ENCODE peak calls at places on chromosome X, in six cellular contexts. K is HepG2, O is GM12878, X is K562, P is HCT116, A is SK-N-SH. Z is an unnamed sample.
A peak's percentile ranks its signal among the peaks of the same experiment; 100 is the strongest.

GRCh38 chrX:9414416-9414815 is 50.4 kb upstream of the TBL1X start:
- DNase-seq in K (no peak), O (no peak), X (peak; percentile 28), P (no peak), A (no peak), Z (no peak)

GRCh38 chrX:5957506-5957905 is 271.2 kb downstream of the NLGN4X start:
- DNase-seq in K (no peak), O (no peak), X (no peak), P (no peak), A (no peak), Z (no peak)

GRCh38 chrX:47484885-47485284 is 1.9 kb upstream of the ZNF41 start:
- DNase-seq in K (no peak), O (no peak), X (no peak), P (no peak), A (no peak), Z (no peak)

GRCh38 chrX:24298191-24298590 is 15.7 kb downstream of the SUPT20HL2 start:
- DNase-seq in K (no peak), O (no peak), X (no peak), P (no peak), A (peak; percentile 21), Z (no peak)

GRCh38 chrX:118726887-118727685 is at the start of gene IL13RA1:
- DNase-seq in K (peak; percentile 93), O (no peak), X (peak; percentile 91), P (peak; percentile 60), A (peak; percentile 84), Z (peak; percentile 88)

GRCh38 chrX:9573282-9574106 is 108.6 kb downstream of the TBL1X start:
- DNase-seq in K (no peak), O (no peak), X (no peak), P (no peak), A (no peak), Z (no peak)

GRCh38 chrX:147920161-147920666 is 8.5 kb downstream of the FMR1 start:
- DNase-seq in K (no peak), O (no peak), X (no peak), P (no peak), A (no peak), Z (no peak)

GRCh38 chrX:41184312-41184711 is 99.1 kb downstream of the USP9X start:
- DNase-seq in K (no peak), O (peak; percentile 33), X (no peak), P (no peak), A (no peak), Z (no peak)

GRCh38 chrX:64792598-64793337 is 183.5 kb downstream of the ZC4H2 start:
- DNase-seq in K (no peak), O (no peak), X (no peak), P (no peak), A (no peak), Z (no peak)

GRCh38 chrX:136047969-136048368 is 62.7 kb downstream of the SLC9A6 start:
- DNase-seq in K (no peak), O (no peak), X (no peak), P (no peak), A (no peak), Z (no peak)

GRCh38 chrX:120795301-120795700 is 80.4 kb downstream of the CT47B1 start:
- DNase-seq in K (no peak), O (no peak), X (no peak), P (no peak), A (no peak), Z (no peak)

GRCh38 chrX:72048515-72049455 is 82.9 kb downstream of the RTL5 start:
- DNase-seq in K (no peak), O (no peak), X (no peak), P (no peak), A (peak; percentile 65), Z (no peak)

GRCh38 chrX:130539721-130540321 is 138.0 kb downstream of the RBMX2 start:
- DNase-seq in K (peak; percentile 15), O (no peak), X (peak; percentile 76), P (peak; percentile 27), A (peak; percentile 47), Z (peak; percentile 4)

GRCh38 chrX:41596586-41596985 is 92.2 kb upstream of the GPR34 start:
- DNase-seq in K (no peak), O (peak; percentile 52), X (no peak), P (no peak), A (no peak), Z (no peak)

GRCh38 chrX:40140706-40141499 is 43.1 kb upstream of the BCOR start:
- DNase-seq in K (peak; percentile 56), O (no peak), X (no peak), P (no peak), A (no peak), Z (no peak)

GRCh38 chrX:70262952-70263567 is 3.1 kb upstream of the P2RY4 start:
- DNase-seq in K (peak; percentile 23), O (no peak), X (peak; percentile 60), P (no peak), A (peak; percentile 44), Z (peak; percentile 15)

GRCh38 chrX:72002886-72003285 is 92.2 kb downstream of the NHSL2 start:
- DNase-seq in K (no peak), O (no peak), X (no peak), P (no peak), A (no peak), Z (no peak)

GRCh38 chrX:139882299-139882698 is 50.6 kb downstream of the ATP11C start:
- DNase-seq in K (no peak), O (no peak), X (no peak), P (no peak), A (no peak), Z (no peak)

GRCh38 chrX:15873566-15873965 is 19.0 kb upstream of the AP1S2 start:
- DNase-seq in K (no peak), O (no peak), X (no peak), P (no peak), A (no peak), Z (no peak)

GRCh38 chrX:69151898-69152297 is 13.4 kb downstream of the PJA1 start:
- DNase-seq in K (no peak), O (no peak), X (no peak), P (no peak), A (no peak), Z (no peak)

GRCh38 chrX:50680990-50681389 is 133.0 kb downstream of the SHROOM4 start:
- DNase-seq in K (no peak), O (no peak), X (no peak), P (no peak), A (peak; percentile 6), Z (no peak)

GRCh38 chrX:6678313-6678712 is 143.4 kb upstream of the VCX3A start:
- DNase-seq in K (no peak), O (no peak), X (no peak), P (no peak), A (no peak), Z (no peak)

GRCh38 chrX:134572816-134573682 is 85.2 kb downstream of the PLAC1 start:
- DNase-seq in K (no peak), O (no peak), X (peak; percentile 27), P (peak; percentile 70), A (no peak), Z (no peak)

GRCh38 chrX:42746606-42747005 is 31.4 kb downstream of the PPP1R2C start:
- DNase-seq in K (no peak), O (no peak), X (no peak), P (no peak), A (no peak), Z (no peak)

GRCh38 chrX:140983730-140984129 is 18.7 kb upstream of the SPANXB1 start:
- DNase-seq in K (no peak), O (no peak), X (no peak), P (no peak), A (no peak), Z (no peak)

GRCh38 chrX:152632445-152633097 is 5.1 kb upstream of the GABRQ start:
- DNase-seq in K (peak; percentile 8), O (no peak), X (peak; percentile 60), P (peak; percentile 16), A (peak; percentile 49), Z (peak; percentile 51)

GRCh38 chrX:140799216-140799615 is 89.7 kb downstream of the LINC00632 start:
- DNase-seq in K (no peak), O (no peak), X (no peak), P (no peak), A (no peak), Z (peak; percentile 1)

GRCh38 chrX:129983575-129984131 is 1.2 kb downstream of the BCORL1 start:
- DNase-seq in K (no peak), O (no peak), X (peak; percentile 27), P (no peak), A (peak; percentile 80), Z (no peak)

GRCh38 chrX:136262241-136262640 is 11.0 kb upstream of the MAP7D3 start:
- DNase-seq in K (no peak), O (no peak), X (no peak), P (no peak), A (no peak), Z (no peak)

GRCh38 chrX:21885568-21885967 is 29.8 kb downstream of the YY2 start:
- DNase-seq in K (no peak), O (no peak), X (no peak), P (no peak), A (no peak), Z (no peak)

GRCh38 chrX:132206259-132206658 is 13.0 kb downstream of the RAP2C start:
- DNase-seq in K (no peak), O (no peak), X (no peak), P (no peak), A (no peak), Z (no peak)

GRCh38 chrX:147912093-147912801 is 528 bp downstream of the FMR1 start:
- DNase-seq in K (no peak), O (no peak), X (peak; percentile 55), P (no peak), A (peak; percentile 44), Z (peak; percentile 25)

GRCh38 chrX:54509401-54509800 is 13.4 kb upstream of the FGD1 start:
- DNase-seq in K (no peak), O (no peak), X (no peak), P (no peak), A (no peak), Z (no peak)

GRCh38 chrX:19857131-19857530 is 30.3 kb downstream of the SH3KBP1 start:
- DNase-seq in K (no peak), O (no peak), X (no peak), P (no peak), A (no peak), Z (no peak)
- TF ChIP-seq JUND in K (no peak), O (no peak), X (no peak), P (no peak), A (no peak), Z (no peak)

GRCh38 chrX:101229155-101229554 is 9.6 kb downstream of the DRP2 start:
- DNase-seq in K (no peak), O (no peak), X (no peak), P (no peak), A (no peak), Z (no peak)
- TF ChIP-seq JUND in K (no peak), O (no peak), X (no peak), P (no peak), A (no peak), Z (no peak)

GRCh38 chrX:153701706-153702105 is 14.0 kb downstream of the SLC6A8 start:
- DNase-seq in K (no peak), O (no peak), X (no peak), P (no peak), A (no peak), Z (no peak)
- TF ChIP-seq JUND in K (no peak), O (no peak), X (no peak), P (no peak), A (no peak), Z (no peak)

GRCh38 chrX:67555578-67556203 is 11.9 kb downstream of the AR start:
- DNase-seq in K (peak; percentile 8), O (no peak), X (peak; percentile 43), P (no peak), A (peak; percentile 45), Z (no peak)

GRCh38 chrX:67563469-67564448 is 19.9 kb downstream of the AR start:
- DNase-seq in K (no peak), O (no peak), X (no peak), P (no peak), A (no peak), Z (no peak)

GRCh38 chrX:67558267-67558666 is 14.4 kb downstream of the AR start:
- DNase-seq in K (no peak), O (no peak), X (no peak), P (no peak), A (no peak), Z (no peak)
- TF ChIP-seq JUND in K (no peak), O (no peak), X (no peak), P (no peak), A (no peak), Z (no peak)

Z was measured in T47D.